ENCODE peak calls at places on chromosomes 13 and 19, in five cellular contexts. One of them, this sample, is unnamed.

GRCh38 chr19:45766919-45767346 is 2.1 kb downstream of the SIX5 start:
- DNase-seq in AG04450: no peak
- DNase-seq in HL-60: no peak
- DNase-seq in AG09309: no peak
- DNase-seq in IMR-90: peak
- DNase-seq in this sample: no peak

GRCh38 chr13:48819376-48819775 is 156.3 kb upstream of the FNDC3A start:
- DNase-seq in AG04450: no peak
- DNase-seq in HL-60: no peak
- DNase-seq in AG09309: no peak
- DNase-seq in IMR-90: no peak
- DNase-seq in this sample: no peak

GRCh38 chr19:13824703-13825102 is 29.5 kb downstream of the ZSWIM4 start:
- DNase-seq in AG04450: no peak
- DNase-seq in HL-60: no peak
- DNase-seq in AG09309: no peak
- DNase-seq in IMR-90: no peak
- DNase-seq in this sample: no peak

GRCh38 chr19:16301999-16302694 is 22.5 kb upstream of the KLF2 start:
- DNase-seq in AG04450: no peak
- DNase-seq in HL-60: no peak
- DNase-seq in AG09309: no peak
- DNase-seq in IMR-90: peak
- DNase-seq in this sample: no peak

GRCh38 chr13:113616991-113617749 is 32.6 kb downstream of the TFDP1 start:
- DNase-seq in AG04450: no peak
- DNase-seq in HL-60: peak
- DNase-seq in AG09309: no peak
- DNase-seq in IMR-90: peak
- DNase-seq in this sample: no peak

GRCh38 chr13:44131069-44131614 is 242.5 kb upstream of the SERP2 start:
- DNase-seq in AG04450: no peak
- DNase-seq in HL-60: no peak
- DNase-seq in AG09309: no peak
- DNase-seq in IMR-90: no peak
- DNase-seq in this sample: no peak

GRCh38 chr13:24178847-24179845 is 18.6 kb downstream of the SPATA13 start:
- DNase-seq in AG04450: no peak
- DNase-seq in HL-60: no peak
- DNase-seq in AG09309: no peak
- DNase-seq in IMR-90: peak
- DNase-seq in this sample: no peak

GRCh38 chr13:113562085-113562749 is 22.3 kb upstream of the TFDP1 start:
- DNase-seq in AG04450: peak
- DNase-seq in HL-60: peak
- DNase-seq in AG09309: peak
- DNase-seq in IMR-90: peak
- DNase-seq in this sample: peak

GRCh38 chr19:55024111-55024510 is 14.0 kb downstream of the GP6 start:
- DNase-seq in AG04450: no peak
- DNase-seq in HL-60: no peak
- DNase-seq in AG09309: no peak
- DNase-seq in IMR-90: no peak
- DNase-seq in this sample: no peak

GRCh38 chr19:1608414-1609391 is 3.4 kb upstream of the UQCR11 start:
- DNase-seq in AG04450: no peak
- DNase-seq in HL-60: peak
- DNase-seq in AG09309: no peak
- DNase-seq in IMR-90: no peak
- DNase-seq in this sample: no peak

GRCh38 chr19:1601613-1602064 is 3.6 kb downstream of the UQCR11 start:
- DNase-seq in AG04450: no peak
- DNase-seq in HL-60: no peak
- DNase-seq in AG09309: no peak
- DNase-seq in IMR-90: no peak
- DNase-seq in this sample: no peak

GRCh38 chr19:1602091-1602707 is 3.1 kb downstream of the UQCR11 start:
- DNase-seq in AG04450: no peak
- DNase-seq in HL-60: no peak
- DNase-seq in AG09309: no peak
- DNase-seq in IMR-90: no peak
- DNase-seq in this sample: no peak

GRCh38 chr19:1606138-1606651 is 933 bp upstream of the UQCR11 start:
- DNase-seq in AG04450: no peak
- DNase-seq in HL-60: no peak
- DNase-seq in AG09309: no peak
- DNase-seq in IMR-90: no peak
- DNase-seq in this sample: no peak

GRCh38 chr19:1605236-1606137 is at the start of gene UQCR11:
- DNase-seq in AG04450: peak
- DNase-seq in HL-60: peak
- DNase-seq in AG09309: peak
- DNase-seq in IMR-90: peak
- DNase-seq in this sample: peak
- TF ChIP-seq CTCF in AG04450: peak
- TF ChIP-seq CTCF in HL-60: peak
- TF ChIP-seq CTCF in AG09309: peak
- TF ChIP-seq CTCF in IMR-90: peak
- TF ChIP-seq CTCF in this sample: peak

DNA sequence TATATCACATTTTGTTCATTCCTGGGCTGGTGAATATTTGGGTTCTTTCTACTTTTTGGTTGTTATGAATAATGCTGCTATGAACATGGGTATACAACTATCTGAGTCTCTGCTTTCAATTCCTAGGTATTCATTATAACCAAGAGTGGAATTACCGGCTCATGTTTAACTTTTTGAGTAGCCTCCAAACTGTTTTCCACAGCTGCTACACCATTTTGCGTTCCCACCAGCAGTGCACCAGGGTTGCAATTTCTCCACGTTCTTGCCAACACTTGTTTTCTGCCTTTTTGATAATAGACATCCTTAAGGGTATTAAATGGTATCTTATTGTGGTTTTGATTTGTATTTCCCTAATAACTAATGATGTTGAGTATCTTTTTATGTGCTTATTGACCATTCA is 16.8 kb downstream of the CDK8 start:
- DNase-seq in AG04450: no peak
- DNase-seq in HL-60: no peak
- DNase-seq in AG09309: no peak
- DNase-seq in IMR-90: no peak
- DNase-seq in this sample: no peak
- TF ChIP-seq CTCF in AG04450: no peak
- TF ChIP-seq CTCF in HL-60: no peak
- TF ChIP-seq CTCF in AG09309: no peak
- TF ChIP-seq CTCF in IMR-90: no peak
- TF ChIP-seq CTCF in this sample: no peak

GRCh38 chr19:33373701-33374405 is at the start of gene CEBPG:
- DNase-seq in AG04450: no peak
- DNase-seq in HL-60: peak
- DNase-seq in AG09309: no peak
- DNase-seq in IMR-90: peak
- DNase-seq in this sample: peak
- TF ChIP-seq CTCF in AG04450: peak
- TF ChIP-seq CTCF in HL-60: no peak
- TF ChIP-seq CTCF in AG09309: no peak
- TF ChIP-seq CTCF in IMR-90: peak
- TF ChIP-seq CTCF in this sample: peak

GRCh38 chr13:84574851-84575250 is 692.6 kb upstream of the SLITRK1 start:
- DNase-seq in AG04450: no peak
- DNase-seq in HL-60: no peak
- DNase-seq in AG09309: peak
- DNase-seq in IMR-90: peak
- DNase-seq in this sample: no peak
- TF ChIP-seq CTCF in AG04450: peak
- TF ChIP-seq CTCF in HL-60: no peak
- TF ChIP-seq CTCF in AG09309: peak
- TF ChIP-seq CTCF in IMR-90: peak
- TF ChIP-seq CTCF in this sample: peak

GRCh38 chr13:86608739-86609138 is 809.5 kb upstream of the SLITRK6 start:
- DNase-seq in AG04450: no peak
- DNase-seq in HL-60: no peak
- DNase-seq in AG09309: no peak
- DNase-seq in IMR-90: no peak
- DNase-seq in this sample: no peak
- TF ChIP-seq CTCF in AG04450: no peak
- TF ChIP-seq CTCF in HL-60: no peak
- TF ChIP-seq CTCF in AG09309: no peak
- TF ChIP-seq CTCF in IMR-90: no peak
- TF ChIP-seq CTCF in this sample: no peak

GRCh38 chr19:29121684-29122083 is 91.3 kb downstream of the UQCRFS1 start:
- DNase-seq in AG04450: no peak
- DNase-seq in HL-60: peak
- DNase-seq in AG09309: no peak
- DNase-seq in IMR-90: no peak
- DNase-seq in this sample: no peak
- TF ChIP-seq CTCF in AG04450: peak
- TF ChIP-seq CTCF in HL-60: peak
- TF ChIP-seq CTCF in AG09309: peak
- TF ChIP-seq CTCF in IMR-90: peak
- TF ChIP-seq CTCF in this sample: peak

DNA sequence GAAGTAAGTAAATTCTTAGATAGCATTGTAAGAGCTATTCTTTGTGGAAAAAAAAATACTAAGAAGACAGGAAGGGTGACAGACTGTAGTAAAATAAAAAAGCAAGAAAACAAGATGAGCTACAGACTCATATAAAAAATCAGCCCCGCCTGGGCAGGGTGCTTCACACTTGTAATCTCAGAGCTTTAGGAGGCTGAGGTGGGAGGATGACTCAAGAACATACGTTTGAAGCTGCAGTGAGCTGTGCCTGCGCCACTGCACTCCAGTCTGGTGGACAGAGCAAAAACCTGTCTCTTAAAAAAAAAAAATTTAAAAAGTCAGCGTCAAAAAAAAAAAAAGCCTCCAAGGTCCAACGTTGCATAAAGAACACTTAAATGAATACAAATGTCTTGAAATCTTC is 102.1 kb downstream of the VWA8 start:
- DNase-seq in AG04450: no peak
- DNase-seq in HL-60: no peak
- DNase-seq in AG09309: no peak
- DNase-seq in IMR-90: peak
- DNase-seq in this sample: no peak
- TF ChIP-seq CTCF in AG04450: no peak
- TF ChIP-seq CTCF in HL-60: no peak
- TF ChIP-seq CTCF in AG09309: no peak
- TF ChIP-seq CTCF in IMR-90: no peak
- TF ChIP-seq CTCF in this sample: no peak

GRCh38 chr13:36454121-36454520 is 21.8 kb downstream of the CCNA1 start:
- DNase-seq in AG04450: no peak
- DNase-seq in HL-60: no peak
- DNase-seq in AG09309: no peak
- DNase-seq in IMR-90: no peak
- DNase-seq in this sample: no peak

GRCh38 chr13:36450534-36450933 is 18.2 kb downstream of the CCNA1 start:
- DNase-seq in AG04450: no peak
- DNase-seq in HL-60: peak
- DNase-seq in AG09309: no peak
- DNase-seq in IMR-90: no peak
- DNase-seq in this sample: no peak

GRCh38 chr13:36454962-36455361 is 22.7 kb downstream of the CCNA1 start:
- DNase-seq in AG04450: no peak
- DNase-seq in HL-60: no peak
- DNase-seq in AG09309: no peak
- DNase-seq in IMR-90: no peak
- DNase-seq in this sample: no peak

GRCh38 chr13:36456577-36456976 is 24.3 kb downstream of the CCNA1 start:
- DNase-seq in AG04450: no peak
- DNase-seq in HL-60: no peak
- DNase-seq in AG09309: no peak
- DNase-seq in IMR-90: no peak
- DNase-seq in this sample: no peak

GRCh38 chr13:36453518-36453917 is 21.2 kb downstream of the CCNA1 start:
- DNase-seq in AG04450: no peak
- DNase-seq in HL-60: peak
- DNase-seq in AG09309: peak
- DNase-seq in IMR-90: peak
- DNase-seq in this sample: no peak
- TF ChIP-seq CTCF in AG04450: peak
- TF ChIP-seq CTCF in HL-60: peak
- TF ChIP-seq CTCF in AG09309: peak
- TF ChIP-seq CTCF in IMR-90: peak
- TF ChIP-seq CTCF in this sample: peak

GRCh38 chr19:46931197-46931596 is 70.4 kb downstream of the ARHGAP35 start:
- DNase-seq in AG04450: no peak
- DNase-seq in HL-60: peak
- DNase-seq in AG09309: no peak
- DNase-seq in IMR-90: no peak
- DNase-seq in this sample: no peak

GRCh38 chr19:46927106-46927505 is 66.3 kb downstream of the ARHGAP35 start:
- DNase-seq in AG04450: no peak
- DNase-seq in HL-60: no peak
- DNase-seq in AG09309: no peak
- DNase-seq in IMR-90: no peak
- DNase-seq in this sample: no peak

GRCh38 chr19:46926201-46927071 is 65.6 kb downstream of the ARHGAP35 start:
- DNase-seq in AG04450: no peak
- DNase-seq in HL-60: no peak
- DNase-seq in AG09309: no peak
- DNase-seq in IMR-90: no peak
- DNase-seq in this sample: no peak

GRCh38 chr19:46927893-46928292 is 67.1 kb downstream of the ARHGAP35 start:
- DNase-seq in AG04450: no peak
- DNase-seq in HL-60: no peak
- DNase-seq in AG09309: no peak
- DNase-seq in IMR-90: no peak
- DNase-seq in this sample: no peak

DNA sequence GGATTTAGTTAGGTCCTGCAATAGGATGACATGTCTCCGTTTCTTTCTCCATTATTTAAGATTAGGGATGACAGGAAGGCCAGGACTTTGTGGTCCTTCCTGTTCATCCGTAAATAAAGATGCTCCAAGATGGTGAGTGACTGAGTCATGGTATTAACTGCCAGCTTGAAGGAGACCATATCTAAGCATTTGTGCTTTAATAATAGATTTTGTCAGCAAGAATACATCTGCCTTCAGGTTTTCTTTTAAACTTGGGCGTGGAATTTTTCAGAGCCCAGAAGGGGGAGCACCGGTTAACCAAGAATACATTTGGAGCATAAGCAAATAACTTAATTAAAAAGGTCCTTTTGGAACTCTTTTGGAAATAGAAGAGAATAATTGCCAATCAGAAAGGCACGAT is 68.2 kb downstream of the ARHGAP35 start:
- DNase-seq in AG04450: no peak
- DNase-seq in HL-60: no peak
- DNase-seq in AG09309: no peak
- DNase-seq in IMR-90: peak
- DNase-seq in this sample: no peak
- TF ChIP-seq CTCF in AG04450: peak
- TF ChIP-seq CTCF in HL-60: no peak
- TF ChIP-seq CTCF in AG09309: peak
- TF ChIP-seq CTCF in IMR-90: peak
- TF ChIP-seq CTCF in this sample: peak